ENCODE peak calls at places on chromosomes 16 and 17, in six cellular contexts. W is memory B cell; Q is mammary epithelial cell; F is endodermal cell; G is T-helper 2 cell; P is stimulated activated naive B cell treated with anti-CD40 and anti-IgM and Interleukin-4, amounts not matched to agents 10 μg/mL and 1 μg/mL and 100 μg/mL, for 72 hours. C is an unnamed sample.
A peak's percentile ranks its signal among the peaks of the same experiment; 100 is the strongest.

GRCh38 chr17:1272701-1273100 is 2.5 kb downstream of the BHLHA9 start:
- DNase-seq in W (no peak), Q (no peak), F (no peak), G (no peak), P (no peak), C (no peak)

GRCh38 chr17:58991718-58992331 is 114.9 kb downstream of the TRIM37 start:
- DNase-seq in W (no peak), Q (no peak), F (no peak), G (no peak), P (no peak), C (no peak)

GRCh38 chr16:68746951-68747350 is 9.9 kb downstream of the CDH1 start:
- DNase-seq in W (no peak), Q (no peak), F (no peak), G (no peak), P (no peak), C (no peak)

GRCh38 chr16:50301626-50302471 is 35.5 kb downstream of the ADCY7 start:
- DNase-seq in W (no peak), Q (peak; percentile 53), F (peak; percentile 38), G (no peak), P (no peak), C (no peak)

GRCh38 chr17:78979780-78980623 is at the start of gene LGALS3BP:
- DNase-seq in W (no peak), Q (peak; percentile 63), F (peak; percentile 86), G (no peak), P (no peak), C (peak; percentile 59)

GRCh38 chr16:23754594-23755483 is at the start of gene CHP2:
- DNase-seq in W (no peak), Q (peak; percentile 20), F (peak; percentile 64), G (no peak), P (no peak), C (peak; percentile 63)

GRCh38 chr16:23424292-23424958 is 28.6 kb downstream of the COG7 start:
- DNase-seq in W (no peak), Q (peak; percentile 87), F (no peak), G (no peak), P (no peak), C (no peak)

GRCh38 chr17:17913695-17914332 is 58.4 kb downstream of the TOM1L2 start:
- DNase-seq in W (no peak), Q (peak; percentile 97), F (peak; percentile 95), G (no peak), P (no peak), C (no peak)

GRCh38 chr16:71894229-71894920 is 956 bp upstream of the IST1 start:
- DNase-seq in W (peak; percentile 22), Q (peak; percentile 73), F (peak; percentile 86), G (no peak), P (peak; percentile 11), C (peak; percentile 85)

GRCh38 chr17:64120159-64120558 is 9.8 kb downstream of the ERN1 start:
- DNase-seq in W (no peak), Q (no peak), F (peak; percentile 13), G (no peak), P (no peak), C (no peak)

GRCh38 chr17:8991514-8992285 is 26.2 kb upstream of the PIK3R5 start:
- DNase-seq in W (peak; percentile 49), Q (peak; percentile 47), F (peak; percentile 95), G (no peak), P (no peak), C (peak; percentile 95)

GRCh38 chr16:8310356-8310755 is 280.0 kb downstream of the TMEM114 start:
- DNase-seq in W (no peak), Q (no peak), F (no peak), G (no peak), P (no peak), C (no peak)

GRCh38 chr16:70430667-70431536 is 8.0 kb downstream of the ST3GAL2 start:
- DNase-seq in W (peak; percentile 52), Q (no peak), F (peak; percentile 79), G (no peak), P (peak; percentile 84), C (peak; percentile 78)

GRCh38 chr17:28643979-28644781 is 778 bp downstream of the BLTP2 start:
- DNase-seq in W (peak; percentile 27), Q (peak; percentile 34), F (peak; percentile 84), G (no peak), P (peak; percentile 48), C (peak; percentile 79)

GRCh38 chr17:38660097-38661026 is 14.4 kb downstream of the EPOP start:
- DNase-seq in W (no peak), Q (no peak), F (peak; percentile 56), G (no peak), P (no peak), C (no peak)

GRCh38 chr16:77271532-77272426 is 72.6 kb downstream of the SYCE1L start:
- DNase-seq in W (no peak), Q (no peak), F (no peak), G (no peak), P (no peak), C (no peak)

GRCh38 chr17:44266402-44267164 is 1.4 kb downstream of the SLC4A1 start:
- DNase-seq in W (no peak), Q (no peak), F (no peak), G (no peak), P (no peak), C (no peak)

GRCh38 chr16:51119576-51120288 is 31.3 kb downstream of the SALL1 start:
- DNase-seq in W (no peak), Q (no peak), F (no peak), G (no peak), P (no peak), C (no peak)

GRCh38 chr16:4288148-4288921 is 15.5 kb upstream of the TFAP4 start:
- DNase-seq in W (peak; percentile 90), Q (peak; percentile 84), F (peak; percentile 95), G (peak; percentile 70), P (peak; percentile 68), C (peak; percentile 97)

GRCh38 chr16:86478779-86479178 is 31.5 kb upstream of the FOXF1 start:
- DNase-seq in W (no peak), Q (no peak), F (no peak), G (no peak), P (no peak), C (no peak)

GRCh38 chr16:70611224-70611598 is 35.1 kb upstream of the IL34 start:
- DNase-seq in W (no peak), Q (no peak), F (peak; percentile 77), G (no peak), P (no peak), C (peak; percentile 90)

GRCh38 chr16:11024333-11025053 is 80.1 kb downstream of the CLEC16A start:
- DNase-seq in W (no peak), Q (peak; percentile 56), F (no peak), G (no peak), P (no peak), C (no peak)

GRCh38 chr17:77930780-77931768 is 27.4 kb upstream of the TNRC6C start:
- DNase-seq in W (no peak), Q (no peak), F (peak; percentile 81), G (no peak), P (no peak), C (peak; percentile 64)

GRCh38 chr16:76204249-76204648 is 73.0 kb upstream of the CNTNAP4 start:
- DNase-seq in W (no peak), Q (no peak), F (no peak), G (no peak), P (no peak), C (no peak)

GRCh38 chr16:4433228-4433627 is 7.6 kb downstream of the DNAJA3 start:
- DNase-seq in W (no peak), Q (no peak), F (no peak), G (no peak), P (no peak), C (no peak)

GRCh38 chr17:35865412-35866355 is 3.0 kb downstream of the HEATR9 start:
- DNase-seq in W (no peak), Q (peak; percentile 19), F (no peak), G (no peak), P (no peak), C (no peak)

GRCh38 chr17:79129523-79129922 is 54.9 kb downstream of the ENGASE start:
- DNase-seq in W (no peak), Q (no peak), F (no peak), G (no peak), P (no peak), C (no peak)

GRCh38 chr16:68985855-68986254 is 119.6 kb upstream of the HAS3 start:
- DNase-seq in W (no peak), Q (peak; percentile 95), F (no peak), G (no peak), P (no peak), C (no peak)

GRCh38 chr17:38735161-38735997 is 5.2 kb downstream of the CISD3 start:
- DNase-seq in W (peak; percentile 82), Q (no peak), F (peak; percentile 94), G (peak; percentile 65), P (no peak), C (peak; percentile 86)

GRCh38 chr16:4244254-4244812 is 2.5 kb upstream of the SRL start:
- DNase-seq in W (no peak), Q (no peak), F (peak; percentile 84), G (no peak), P (no peak), C (no peak)

GRCh38 chr16:12964466-12964865 is 63.1 kb downstream of the SHISA9 start:
- DNase-seq in W (no peak), Q (no peak), F (no peak), G (no peak), P (no peak), C (no peak)

GRCh38 chr17:78993241-78993956 is 13.7 kb upstream of the LGALS3BP start:
- DNase-seq in W (peak; percentile 59), Q (no peak), F (peak; percentile 94), G (no peak), P (no peak), C (peak; percentile 90)

C was measured in GM23338.